ENCODE peak calls at places on chromosomes 1 and 21, in four cellular contexts. One of them, this sample, is unnamed. For H3K4me1 and H3K9me2, the result is how much of the 10 kb centered on the place peaks cover.

GRCh38 chr1:19377812-19378718 is 65.9 kb downstream of the SLC66A1 start:
- DNase-seq in GM23248: no peak
- DNase-seq in PC-3: no peak
- DNase-seq in MM.1S: no peak
- DNase-seq in this sample: no peak

GRCh38 chr1:175188936-175189335 is 3.6 kb downstream of the KIAA0040 start:
- DNase-seq in MM.1S: peak
- DNase-seq in PC-3: no peak
- DNase-seq in GM23248: no peak
- DNase-seq in this sample: peak

GRCh38 chr1:211874521-211875347 is 44.2 kb upstream of the LPGAT1 start:
- DNase-seq in MM.1S: no peak
- DNase-seq in GM23248: no peak
- DNase-seq in PC-3: no peak
- DNase-seq in this sample: no peak

GRCh38 chr1:239819075-239819474 is 272.6 kb upstream of the FMN2 start:
- DNase-seq in MM.1S: no peak
- DNase-seq in GM23248: no peak
- DNase-seq in PC-3: no peak
- DNase-seq in this sample: peak

GRCh38 chr21:39675595-39675994 is 62.9 kb downstream of the B3GALT5 start:
- DNase-seq in PC-3: no peak
- DNase-seq in GM23248: no peak
- DNase-seq in MM.1S: peak
- DNase-seq in this sample: no peak

GRCh38 chr1:224509881-224510280 is 75.3 kb upstream of the WDR26 start:
- DNase-seq in MM.1S: no peak
- DNase-seq in GM23248: no peak
- DNase-seq in PC-3: no peak
- DNase-seq in this sample: no peak

GRCh38 chr21:19684328-19684727 is 1280.7 kb upstream of the TMPRSS15 start:
- DNase-seq in MM.1S: no peak
- DNase-seq in GM23248: no peak
- DNase-seq in PC-3: no peak
- DNase-seq in this sample: no peak

GRCh38 chr1:198713081-198713480 is 74.2 kb downstream of the PTPRC start:
- DNase-seq in PC-3: peak
- DNase-seq in GM23248: peak
- DNase-seq in MM.1S: no peak
- DNase-seq in this sample: no peak

GRCh38 chr1:60639287-60639686 is 443.1 kb upstream of the NFIA start:
- DNase-seq in PC-3: no peak
- DNase-seq in MM.1S: no peak
- DNase-seq in GM23248: no peak
- DNase-seq in this sample: no peak

GRCh38 chr1:25562101-25562927 is 18.9 kb downstream of the LDLRAP1 start:
- DNase-seq in MM.1S: peak
- DNase-seq in GM23248: no peak
- DNase-seq in PC-3: no peak
- DNase-seq in this sample: peak

GRCh38 chr1:109296782-109297181 is 10.0 kb downstream of the MYBPHL start:
- DNase-seq in PC-3: no peak
- DNase-seq in MM.1S: no peak
- DNase-seq in GM23248: no peak
- DNase-seq in this sample: no peak

GRCh38 chr1:93623436-93623835 is 58.2 kb downstream of the BCAR3 start:
- DNase-seq in PC-3: no peak
- DNase-seq in GM23248: peak
- DNase-seq in MM.1S: no peak
- DNase-seq in this sample: no peak

GRCh38 chr21:45363921-45364463 is 41.0 kb upstream of the COL18A1 start:
- DNase-seq in GM23248: peak
- DNase-seq in MM.1S: no peak
- DNase-seq in PC-3: peak
- DNase-seq in this sample: no peak

GRCh38 chr1:54487571-54488050 is 60.4 kb upstream of the ACOT11 start:
- DNase-seq in MM.1S: no peak
- DNase-seq in PC-3: peak
- DNase-seq in GM23248: peak
- DNase-seq in this sample: no peak

GRCh38 chr1:54488065-54488750 is 59.8 kb upstream of the ACOT11 start:
- DNase-seq in GM23248: peak
- DNase-seq in PC-3: peak
- DNase-seq in MM.1S: peak
- DNase-seq in this sample: peak

GRCh38 chr1:54483875-54484437 is 64.1 kb upstream of the ACOT11 start:
- DNase-seq in PC-3: no peak
- DNase-seq in GM23248: no peak
- DNase-seq in MM.1S: no peak
- DNase-seq in this sample: no peak

GRCh38 chr1:54486864-54487263 is 61.2 kb upstream of the ACOT11 start:
- DNase-seq in MM.1S: no peak
- DNase-seq in GM23248: no peak
- DNase-seq in PC-3: no peak
- DNase-seq in this sample: no peak

GRCh38 chr1:54485417-54485816 is 62.6 kb upstream of the ACOT11 start:
- DNase-seq in GM23248: no peak
- DNase-seq in PC-3: no peak
- DNase-seq in MM.1S: no peak
- DNase-seq in this sample: no peak
- H3K4me1 ChIP-seq in GM23248: under half
- H3K4me1 ChIP-seq in PC-3: under half
- H3K4me1 ChIP-seq in MM.1S: under half
- H3K4me1 ChIP-seq in this sample: under half

DNA sequence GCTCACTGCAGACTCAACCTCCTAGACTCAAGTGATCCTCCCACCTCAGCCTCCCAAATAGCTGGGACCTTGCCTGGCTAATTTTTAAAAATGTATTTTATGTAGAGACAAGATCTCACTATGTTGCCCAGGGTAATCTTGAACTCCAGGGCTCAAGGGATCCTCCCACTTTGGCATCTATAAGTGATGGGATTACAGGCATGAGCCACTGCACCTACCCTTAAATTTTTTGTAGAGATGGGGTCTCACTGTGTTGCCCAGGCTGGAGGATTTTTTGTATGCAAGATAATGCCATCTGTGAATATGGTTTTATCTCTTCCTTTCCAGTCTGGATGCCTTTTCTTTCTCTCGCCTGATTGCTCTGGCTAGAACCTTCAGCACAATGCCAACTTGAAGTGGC is 8.7 kb upstream of the DCAF8 start:
- DNase-seq in PC-3: no peak
- DNase-seq in MM.1S: no peak
- DNase-seq in GM23248: no peak
- DNase-seq in this sample: no peak
- H3K9ac ChIP-seq in PC-3: no peak
- H3K9ac ChIP-seq in MM.1S: no peak
- H3K9ac ChIP-seq in GM23248: no peak
- H3K9ac ChIP-seq in this sample: no peak

DNA sequence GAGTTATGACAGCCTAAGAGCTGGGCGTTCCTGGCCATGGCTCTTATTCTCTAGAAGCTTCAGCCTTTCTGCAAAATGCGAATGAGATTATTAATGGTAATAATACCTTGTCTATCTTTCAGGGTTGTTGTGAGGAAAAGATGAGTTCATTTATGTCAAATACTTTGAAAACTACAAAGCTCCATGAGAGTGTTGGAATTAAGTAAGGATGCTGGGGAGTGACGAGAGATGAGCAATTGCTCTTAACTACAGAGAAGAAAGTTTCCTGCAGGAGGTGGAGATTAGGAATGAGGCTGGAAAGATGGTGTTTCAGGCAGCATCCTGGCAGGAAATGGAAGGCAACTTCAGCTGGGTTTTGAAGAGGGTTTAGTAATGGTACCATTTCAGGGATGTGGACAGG is 124.2 kb downstream of the CACNA1E start:
- DNase-seq in PC-3: no peak
- DNase-seq in GM23248: no peak
- DNase-seq in MM.1S: no peak
- DNase-seq in this sample: no peak
- H3K9me2 ChIP-seq in PC-3: under half
- H3K9me2 ChIP-seq in GM23248: under half
- H3K9me2 ChIP-seq in MM.1S: under half
- H3K9me2 ChIP-seq in this sample: under half

GRCh38 chr1:192555399-192555798 is 20.2 kb upstream of the RGS1 start:
- DNase-seq in GM23248: no peak
- DNase-seq in MM.1S: no peak
- DNase-seq in PC-3: no peak
- DNase-seq in this sample: no peak

GRCh38 chr1:192559115-192560006 is 16.2 kb upstream of the RGS1 start:
- DNase-seq in MM.1S: no peak
- DNase-seq in GM23248: peak
- DNase-seq in PC-3: peak
- DNase-seq in this sample: no peak

GRCh38 chr1:192554904-192555303 is 20.7 kb upstream of the RGS1 start:
- DNase-seq in MM.1S: no peak
- DNase-seq in GM23248: no peak
- DNase-seq in PC-3: no peak
- DNase-seq in this sample: no peak

GRCh38 chr1:192553741-192554140 is 21.8 kb upstream of the RGS1 start:
- DNase-seq in PC-3: no peak
- DNase-seq in MM.1S: no peak
- DNase-seq in GM23248: no peak
- DNase-seq in this sample: no peak

DNA sequence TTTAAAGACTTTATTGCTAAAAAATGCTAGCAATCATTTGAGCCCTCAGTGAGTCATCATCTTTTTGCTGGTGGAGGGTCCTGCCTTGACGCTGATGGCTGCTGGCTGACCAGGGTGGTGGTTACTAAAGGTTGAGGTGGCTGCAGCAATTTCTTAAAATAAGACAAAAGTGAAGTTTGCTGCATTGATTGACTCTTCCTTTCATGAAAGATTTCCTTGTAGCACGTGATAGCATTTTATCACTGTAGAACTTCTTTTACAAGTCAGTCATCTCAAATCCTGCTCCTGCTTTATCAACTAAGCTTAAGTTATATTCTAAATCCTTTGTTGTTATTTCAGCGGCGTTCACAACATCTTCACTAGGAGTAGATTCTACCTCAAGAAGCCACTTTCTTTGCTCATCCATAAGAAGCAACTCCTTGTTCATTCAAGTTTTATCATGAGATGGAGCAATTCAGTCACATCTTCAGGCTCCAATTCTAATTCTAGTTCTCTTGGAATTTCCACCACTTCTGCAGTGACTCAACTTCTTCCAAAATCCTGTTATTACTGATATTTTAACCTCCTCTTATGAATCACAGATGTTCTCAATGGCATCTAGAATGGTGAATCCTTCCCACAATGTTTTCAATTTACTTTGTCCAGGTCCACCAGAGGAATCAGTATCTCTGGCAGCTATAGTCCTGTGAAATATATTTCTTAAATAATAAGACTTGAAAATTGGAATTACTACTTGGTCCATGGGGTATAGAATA is 17.6 kb upstream of the RGS1 start:
- DNase-seq in MM.1S: no peak
- DNase-seq in GM23248: peak
- DNase-seq in PC-3: no peak
- DNase-seq in this sample: no peak
- H3K4me1 ChIP-seq in MM.1S: under half
- H3K4me1 ChIP-seq in GM23248: under half
- H3K4me1 ChIP-seq in PC-3: under half
- H3K4me1 ChIP-seq in this sample: under half

GRCh38 chr1:180927841-180928240 is 15.1 kb downstream of the KIAA1614 start:
- DNase-seq in GM23248: peak
- DNase-seq in MM.1S: no peak
- DNase-seq in PC-3: no peak
- DNase-seq in this sample: no peak

GRCh38 chr1:180927348-180927747 is 14.7 kb downstream of the KIAA1614 start:
- DNase-seq in PC-3: no peak
- DNase-seq in GM23248: no peak
- DNase-seq in MM.1S: no peak
- DNase-seq in this sample: no peak

GRCh38 chr1:180924939-180925338 is 12.2 kb downstream of the KIAA1614 start:
- DNase-seq in GM23248: no peak
- DNase-seq in PC-3: no peak
- DNase-seq in MM.1S: no peak
- DNase-seq in this sample: no peak

GRCh38 chr1:180925471-180926051 is 12.9 kb downstream of the KIAA1614 start:
- DNase-seq in MM.1S: no peak
- DNase-seq in GM23248: no peak
- DNase-seq in PC-3: no peak
- DNase-seq in this sample: no peak

GRCh38 chr1:180926164-180926981 is 13.7 kb downstream of the KIAA1614 start:
- DNase-seq in MM.1S: no peak
- DNase-seq in GM23248: peak
- DNase-seq in PC-3: no peak
- DNase-seq in this sample: no peak
- H3K9ac ChIP-seq in MM.1S: no peak
- H3K9ac ChIP-seq in GM23248: no peak
- H3K9ac ChIP-seq in PC-3: no peak
- H3K9ac ChIP-seq in this sample: no peak